ENCODE peak calls at places on chromosomes 16 and 17, in ten cellular contexts. P is NCI-H2029, H is AG08396, Y is neural crest cell, J is pons, F is endodermal cell, N is LoVo, I is MM.1S, K is A549, X is amygdala. D is an unnamed sample.

GRCh38 chr17:63819131-63819530 is 8.1 kb upstream of the PSMC5 start:
- DNase-seq in P (no peak), H (no peak), Y (no peak), J (no peak), F (no peak), N (no peak), I (no peak), K (no peak), X (no peak), D (no peak)

GRCh38 chr16:58031016-58031800 is 5.7 kb downstream of the MMP15 start:
- DNase-seq in P (no peak), H (no peak), Y (no peak), J (no peak), F (no peak), N (no peak), I (no peak), K (no peak), X (no peak), D (no peak)

GRCh38 chr17:69723741-69724140 is 309.2 kb downstream of the MAP2K6 start:
- DNase-seq in P (no peak), H (no peak), Y (no peak), J (no peak), F (no peak), N (no peak), I (no peak), K (no peak), X (no peak), D (no peak)

GRCh38 chr16:87931504-87931903 is 4.8 kb downstream of the CA5A start:
- DNase-seq in P (no peak), H (no peak), Y (no peak), J (no peak), F (no peak), N (no peak), I (no peak), K (no peak), X (no peak), D (no peak)

GRCh38 chr17:17462048-17462824 is 14.6 kb upstream of the MED9 start:
- DNase-seq in P (no peak), H (no peak), Y (no peak), J (no peak), F (no peak), N (no peak), I (no peak), K (no peak), X (no peak), D (no peak)

GRCh38 chr16:660459-661183 is 7.3 kb upstream of the RHOT2 start:
- DNase-seq in P (peak; percentile 78), H (peak; percentile 83), Y (peak; percentile 75), J (peak; percentile 84), F (peak; percentile 97), N (no peak), I (peak; percentile 90), K (peak; percentile 70), X (peak; percentile 63), D (peak; percentile 60)

GRCh38 chr17:33178641-33179040 is 114.5 kb downstream of the ASIC2 start:
- DNase-seq in P (peak; percentile 12), H (no peak), Y (no peak), J (no peak), F (no peak), N (no peak), I (no peak), K (no peak), X (no peak), D (peak; percentile 6)

GRCh38 chr16:86217001-86217890 is 293.1 kb upstream of the FOXF1 start:
- DNase-seq in P (no peak), H (no peak), Y (no peak), J (no peak), F (no peak), N (no peak), I (no peak), K (no peak), X (no peak), D (no peak)

GRCh38 chr17:81821603-81822311 is 11.3 kb downstream of the MCRIP1 start:
- DNase-seq in P (peak; percentile 84), H (peak; percentile 82), Y (peak; percentile 38), J (no peak), F (peak; percentile 90), N (peak; percentile 49), I (no peak), K (peak; percentile 93), X (peak; percentile 38), D (peak; percentile 14)

GRCh38 chr16:69654280-69654931 is 72.0 kb downstream of the NQO1 start:
- DNase-seq in P (no peak), H (no peak), Y (no peak), J (no peak), F (no peak), N (no peak), I (no peak), K (no peak), X (no peak), D (no peak)

GRCh38 chr17:7354262-7354781 is 634 bp upstream of the TMEM95 start:
- DNase-seq in P (no peak), H (no peak), Y (peak; percentile 32), J (no peak), F (no peak), N (no peak), I (no peak), K (no peak), X (no peak), D (peak; percentile 33)

GRCh38 chr16:56267888-56268287 is 76.6 kb downstream of the GNAO1 start:
- DNase-seq in P (no peak), H (no peak), Y (no peak), J (no peak), F (no peak), N (no peak), I (no peak), K (no peak), X (no peak), D (no peak)

GRCh38 chr17:67689534-67690177 is 28.1 kb upstream of the NOL11 start:
- DNase-seq in P (peak; percentile 54), H (peak; percentile 63), Y (peak; percentile 62), J (peak; percentile 78), F (peak; percentile 70), N (peak; percentile 69), I (peak; percentile 81), K (peak; percentile 85), X (no peak), D (peak; percentile 48)

GRCh38 chr17:2939714-2940351 is 123.6 kb downstream of the OR1D5 start:
- DNase-seq in P (no peak), H (no peak), Y (no peak), J (peak; percentile 27), F (no peak), N (no peak), I (no peak), K (no peak), X (no peak), D (no peak)

GRCh38 chr16:76486740-76487139 is 209.5 kb downstream of the CNTNAP4 start:
- DNase-seq in P (no peak), H (no peak), Y (no peak), J (no peak), F (no peak), N (no peak), I (no peak), K (no peak), X (no peak), D (no peak)

GRCh38 chr16:26889751-26890150 is 177.0 kb upstream of the C16orf82 start:
- DNase-seq in P (no peak), H (no peak), Y (no peak), J (no peak), F (no peak), N (no peak), I (no peak), K (no peak), X (no peak), D (no peak)

GRCh38 chr16:57140866-57141668 is 44.8 kb downstream of the PSME3IP1 start:
- DNase-seq in P (no peak), H (no peak), Y (no peak), J (no peak), F (no peak), N (no peak), I (no peak), K (no peak), X (no peak), D (no peak)

GRCh38 chr17:63848834-63849689 is 6.6 kb upstream of the SMARCD2 start:
- DNase-seq in P (no peak), H (peak; percentile 93), Y (peak; percentile 66), J (peak; percentile 86), F (peak; percentile 99), N (no peak), I (peak; percentile 40), K (peak; percentile 99), X (peak; percentile 62), D (peak; percentile 82)

GRCh38 chr17:75878174-75878998 is at the start of gene TRIM47:
- DNase-seq in P (no peak), H (peak; percentile 81), Y (no peak), J (peak; percentile 53), F (peak; percentile 87), N (peak; percentile 49), I (peak; percentile 80), K (peak; percentile 75), X (peak; percentile 38), D (peak; percentile 65)

GRCh38 chr16:15672514-15673167 is 22.6 kb downstream of the NDE1 start:
- DNase-seq in P (peak; percentile 96), H (peak; percentile 91), Y (peak; percentile 35), J (peak; percentile 99), F (no peak), N (no peak), I (no peak), K (peak; percentile 84), X (peak; percentile 63), D (peak; percentile 99)

GRCh38 chr16:12458591-12459400 is 344.9 kb downstream of the CPPED1 start:
- DNase-seq in P (no peak), H (no peak), Y (no peak), J (peak; percentile 57), F (no peak), N (no peak), I (no peak), K (no peak), X (no peak), D (no peak)

GRCh38 chr17:19996502-19996901 is 12.7 kb upstream of the SPECC1 start:
- DNase-seq in P (no peak), H (no peak), Y (no peak), J (no peak), F (peak; percentile 57), N (no peak), I (no peak), K (no peak), X (no peak), D (no peak)

GRCh38 chr17:17498606-17499301 is 2.6 kb upstream of the RASD1 start:
- DNase-seq in P (no peak), H (no peak), Y (no peak), J (no peak), F (no peak), N (no peak), I (no peak), K (no peak), X (no peak), D (no peak)

GRCh38 chr17:39699818-39700147 is at the start of gene ERBB2:
- DNase-seq in P (no peak), H (peak; percentile 85), Y (peak; percentile 42), J (no peak), F (peak; percentile 95), N (peak; percentile 86), I (no peak), K (peak; percentile 93), X (no peak), D (peak; percentile 87)

GRCh38 chr16:24993722-24994686 is 21.2 kb downstream of the ARHGAP17 start:
- DNase-seq in P (no peak), H (peak; percentile 88), Y (no peak), J (no peak), F (no peak), N (peak; percentile 73), I (no peak), K (peak; percentile 78), X (no peak), D (peak; percentile 90)

GRCh38 chr16:67481561-67482259 is 753 bp upstream of the ATP6V0D1 start:
- DNase-seq in P (no peak), H (no peak), Y (no peak), J (peak; percentile 32), F (no peak), N (peak; percentile 29), I (peak; percentile 57), K (no peak), X (no peak), D (peak; percentile 57)

GRCh38 chr16:68079616-68080344 is 5.4 kb upstream of the NFATC3 start:
- DNase-seq in P (no peak), H (no peak), Y (no peak), J (peak; percentile 65), F (no peak), N (no peak), I (no peak), K (no peak), X (no peak), D (no peak)

GRCh38 chr16:57192720-57193486 is 6.8 kb downstream of the RSPRY1 start:
- DNase-seq in P (no peak), H (no peak), Y (no peak), J (no peak), F (no peak), N (no peak), I (peak; percentile 10), K (no peak), X (no peak), D (peak; percentile 24)